ENCODE peak calls at places on chromosome 13, in eight cellular contexts. One of them, this sample, is unnamed.

GRCh38 chr13:34360702-34361101 is 542.8 kb downstream of the RFC3 start:
- DNase-seq in cardiac muscle cell: no peak
- DNase-seq in activated CD4-positive, CD25-positive, alpha-beta regulatory T cell: no peak
- DNase-seq in AG09319: no peak
- DNase-seq in GM03348: no peak
- DNase-seq in NCI-H2081 treated with DMSO at 0.1 percent for 48 hours: no peak
- DNase-seq in NB4: no peak
- DNase-seq in fibroblast of mammary gland: no peak
- DNase-seq in this sample: no peak

GRCh38 chr13:39888865-39889810 is 233.7 kb downstream of the COG6 start:
- DNase-seq in cardiac muscle cell: no peak
- DNase-seq in activated CD4-positive, CD25-positive, alpha-beta regulatory T cell: no peak
- DNase-seq in fibroblast of mammary gland: peak
- DNase-seq in AG09319: no peak
- DNase-seq in NCI-H2081 treated with DMSO at 0.1 percent for 48 hours: no peak
- DNase-seq in GM03348: peak
- DNase-seq in NB4: no peak
- DNase-seq in this sample: no peak

GRCh38 chr13:32045963-32046785 is 14.6 kb downstream of the FRY start:
- DNase-seq in cardiac muscle cell: no peak
- DNase-seq in NCI-H2081 treated with DMSO at 0.1 percent for 48 hours: no peak
- DNase-seq in fibroblast of mammary gland: peak
- DNase-seq in AG09319: no peak
- DNase-seq in activated CD4-positive, CD25-positive, alpha-beta regulatory T cell: no peak
- DNase-seq in GM03348: peak
- DNase-seq in NB4: peak
- DNase-seq in this sample: no peak

GRCh38 chr13:36858285-36858684 is 39.3 kb downstream of the RFXAP start:
- DNase-seq in NB4: peak
- DNase-seq in AG09319: peak
- DNase-seq in fibroblast of mammary gland: peak
- DNase-seq in GM03348: peak
- DNase-seq in activated CD4-positive, CD25-positive, alpha-beta regulatory T cell: no peak
- DNase-seq in NCI-H2081 treated with DMSO at 0.1 percent for 48 hours: peak
- DNase-seq in cardiac muscle cell: peak
- DNase-seq in this sample: peak

GRCh38 chr13:99721606-99722384 is 220.5 kb downstream of the TM9SF2 start:
- DNase-seq in NCI-H2081 treated with DMSO at 0.1 percent for 48 hours: no peak
- DNase-seq in NB4: peak
- DNase-seq in cardiac muscle cell: no peak
- DNase-seq in AG09319: no peak
- DNase-seq in activated CD4-positive, CD25-positive, alpha-beta regulatory T cell: no peak
- DNase-seq in fibroblast of mammary gland: no peak
- DNase-seq in GM03348: no peak
- DNase-seq in this sample: no peak

GRCh38 chr13:109323338-109323737 is 463.0 kb downstream of the IRS2 start:
- DNase-seq in cardiac muscle cell: no peak
- DNase-seq in NB4: no peak
- DNase-seq in fibroblast of mammary gland: no peak
- DNase-seq in AG09319: no peak
- DNase-seq in GM03348: no peak
- DNase-seq in NCI-H2081 treated with DMSO at 0.1 percent for 48 hours: no peak
- DNase-seq in activated CD4-positive, CD25-positive, alpha-beta regulatory T cell: no peak
- DNase-seq in this sample: no peak

GRCh38 chr13:50576156-50576555 is 267.3 kb downstream of the DLEU7 start:
- DNase-seq in AG09319: no peak
- DNase-seq in NCI-H2081 treated with DMSO at 0.1 percent for 48 hours: peak
- DNase-seq in GM03348: peak
- DNase-seq in fibroblast of mammary gland: no peak
- DNase-seq in activated CD4-positive, CD25-positive, alpha-beta regulatory T cell: no peak
- DNase-seq in cardiac muscle cell: no peak
- DNase-seq in NB4: no peak
- DNase-seq in this sample: peak

GRCh38 chr13:77379508-77379907 is 52.6 kb upstream of the MYCBP2 start:
- DNase-seq in cardiac muscle cell: no peak
- DNase-seq in NB4: no peak
- DNase-seq in GM03348: no peak
- DNase-seq in AG09319: no peak
- DNase-seq in fibroblast of mammary gland: no peak
- DNase-seq in activated CD4-positive, CD25-positive, alpha-beta regulatory T cell: no peak
- DNase-seq in NCI-H2081 treated with DMSO at 0.1 percent for 48 hours: no peak
- DNase-seq in this sample: no peak

GRCh38 chr13:29771247-29771646 is 79.2 kb downstream of the UBL3 start:
- DNase-seq in activated CD4-positive, CD25-positive, alpha-beta regulatory T cell: no peak
- DNase-seq in NCI-H2081 treated with DMSO at 0.1 percent for 48 hours: no peak
- DNase-seq in AG09319: no peak
- DNase-seq in NB4: peak
- DNase-seq in fibroblast of mammary gland: peak
- DNase-seq in cardiac muscle cell: peak
- DNase-seq in GM03348: no peak
- DNase-seq in this sample: no peak

GRCh38 chr13:79384022-79384610 is 21.9 kb downstream of the RBM26 start:
- DNase-seq in cardiac muscle cell: no peak
- DNase-seq in GM03348: no peak
- DNase-seq in activated CD4-positive, CD25-positive, alpha-beta regulatory T cell: no peak
- DNase-seq in NB4: peak
- DNase-seq in fibroblast of mammary gland: no peak
- DNase-seq in AG09319: no peak
- DNase-seq in NCI-H2081 treated with DMSO at 0.1 percent for 48 hours: no peak
- DNase-seq in this sample: no peak

GRCh38 chr13:98944336-98944735 is 33.5 kb downstream of the DOCK9 start:
- DNase-seq in activated CD4-positive, CD25-positive, alpha-beta regulatory T cell: no peak
- DNase-seq in fibroblast of mammary gland: no peak
- DNase-seq in GM03348: no peak
- DNase-seq in NCI-H2081 treated with DMSO at 0.1 percent for 48 hours: no peak
- DNase-seq in NB4: no peak
- DNase-seq in cardiac muscle cell: no peak
- DNase-seq in AG09319: no peak
- DNase-seq in this sample: no peak

GRCh38 chr13:110676511-110677204 is 29.3 kb downstream of the CARS2 start:
- DNase-seq in cardiac muscle cell: no peak
- DNase-seq in fibroblast of mammary gland: no peak
- DNase-seq in NB4: no peak
- DNase-seq in AG09319: no peak
- DNase-seq in GM03348: no peak
- DNase-seq in NCI-H2081 treated with DMSO at 0.1 percent for 48 hours: no peak
- DNase-seq in activated CD4-positive, CD25-positive, alpha-beta regulatory T cell: peak
- DNase-seq in this sample: no peak

GRCh38 chr13:71522976-71523517 is 344.0 kb downstream of the DACH1 start:
- DNase-seq in activated CD4-positive, CD25-positive, alpha-beta regulatory T cell: no peak
- DNase-seq in cardiac muscle cell: no peak
- DNase-seq in NB4: no peak
- DNase-seq in AG09319: no peak
- DNase-seq in GM03348: no peak
- DNase-seq in NCI-H2081 treated with DMSO at 0.1 percent for 48 hours: no peak
- DNase-seq in fibroblast of mammary gland: no peak
- DNase-seq in this sample: no peak

GRCh38 chr13:99382428-99383133 is 75.4 kb upstream of the GPR183 start:
- DNase-seq in fibroblast of mammary gland: no peak
- DNase-seq in cardiac muscle cell: no peak
- DNase-seq in AG09319: no peak
- DNase-seq in NCI-H2081 treated with DMSO at 0.1 percent for 48 hours: no peak
- DNase-seq in NB4: no peak
- DNase-seq in GM03348: no peak
- DNase-seq in activated CD4-positive, CD25-positive, alpha-beta regulatory T cell: no peak
- DNase-seq in this sample: no peak

GRCh38 chr13:32164622-32165268 is 133.2 kb downstream of the FRY start:
- DNase-seq in cardiac muscle cell: peak
- DNase-seq in AG09319: no peak
- DNase-seq in fibroblast of mammary gland: peak
- DNase-seq in NB4: peak
- DNase-seq in activated CD4-positive, CD25-positive, alpha-beta regulatory T cell: no peak
- DNase-seq in NCI-H2081 treated with DMSO at 0.1 percent for 48 hours: peak
- DNase-seq in GM03348: peak
- DNase-seq in this sample: no peak

GRCh38 chr13:48233886-48234488 is 981 bp downstream of the ITM2B start:
- DNase-seq in NCI-H2081 treated with DMSO at 0.1 percent for 48 hours: no peak
- DNase-seq in NB4: no peak
- DNase-seq in fibroblast of mammary gland: peak
- DNase-seq in GM03348: peak
- DNase-seq in activated CD4-positive, CD25-positive, alpha-beta regulatory T cell: no peak
- DNase-seq in AG09319: no peak
- DNase-seq in cardiac muscle cell: no peak
- DNase-seq in this sample: no peak

GRCh38 chr13:40494513-40494912 is 171.9 kb downstream of the FOXO1 start:
- DNase-seq in GM03348: no peak
- DNase-seq in NCI-H2081 treated with DMSO at 0.1 percent for 48 hours: no peak
- DNase-seq in NB4: no peak
- DNase-seq in activated CD4-positive, CD25-positive, alpha-beta regulatory T cell: no peak
- DNase-seq in fibroblast of mammary gland: no peak
- DNase-seq in cardiac muscle cell: peak
- DNase-seq in AG09319: no peak
- DNase-seq in this sample: no peak

GRCh38 chr13:42997381-42997780 is 5.3 kb upstream of the EPSTI1 start:
- DNase-seq in NCI-H2081 treated with DMSO at 0.1 percent for 48 hours: no peak
- DNase-seq in GM03348: peak
- DNase-seq in fibroblast of mammary gland: peak
- DNase-seq in AG09319: no peak
- DNase-seq in activated CD4-positive, CD25-positive, alpha-beta regulatory T cell: no peak
- DNase-seq in cardiac muscle cell: peak
- DNase-seq in NB4: no peak
- DNase-seq in this sample: no peak

GRCh38 chr13:85142351-85142750 is 656.9 kb downstream of the SLITRK6 start:
- DNase-seq in fibroblast of mammary gland: no peak
- DNase-seq in NB4: no peak
- DNase-seq in AG09319: no peak
- DNase-seq in NCI-H2081 treated with DMSO at 0.1 percent for 48 hours: no peak
- DNase-seq in activated CD4-positive, CD25-positive, alpha-beta regulatory T cell: no peak
- DNase-seq in GM03348: no peak
- DNase-seq in cardiac muscle cell: no peak
- DNase-seq in this sample: no peak

GRCh38 chr13:60327551-60327950 is 69.5 kb upstream of the TDRD3 start:
- DNase-seq in activated CD4-positive, CD25-positive, alpha-beta regulatory T cell: no peak
- DNase-seq in GM03348: no peak
- DNase-seq in cardiac muscle cell: no peak
- DNase-seq in NB4: no peak
- DNase-seq in fibroblast of mammary gland: no peak
- DNase-seq in NCI-H2081 treated with DMSO at 0.1 percent for 48 hours: no peak
- DNase-seq in AG09319: no peak
- DNase-seq in this sample: no peak

GRCh38 chr13:36706755-36707154 is 32.9 kb downstream of the SERTM1 start:
- DNase-seq in fibroblast of mammary gland: peak
- DNase-seq in activated CD4-positive, CD25-positive, alpha-beta regulatory T cell: no peak
- DNase-seq in NB4: no peak
- DNase-seq in AG09319: no peak
- DNase-seq in NCI-H2081 treated with DMSO at 0.1 percent for 48 hours: no peak
- DNase-seq in GM03348: peak
- DNase-seq in cardiac muscle cell: no peak
- DNase-seq in this sample: no peak

GRCh38 chr13:50735071-50735470 is 108.4 kb downstream of the DLEU7 start:
- DNase-seq in activated CD4-positive, CD25-positive, alpha-beta regulatory T cell: no peak
- DNase-seq in fibroblast of mammary gland: no peak
- DNase-seq in NCI-H2081 treated with DMSO at 0.1 percent for 48 hours: no peak
- DNase-seq in GM03348: peak
- DNase-seq in NB4: no peak
- DNase-seq in cardiac muscle cell: no peak
- DNase-seq in AG09319: no peak
- DNase-seq in this sample: no peak

GRCh38 chr13:21657538-21657937 is 13.3 kb upstream of the FGF9 start:
- DNase-seq in cardiac muscle cell: no peak
- DNase-seq in fibroblast of mammary gland: peak
- DNase-seq in activated CD4-positive, CD25-positive, alpha-beta regulatory T cell: no peak
- DNase-seq in NCI-H2081 treated with DMSO at 0.1 percent for 48 hours: no peak
- DNase-seq in AG09319: no peak
- DNase-seq in GM03348: peak
- DNase-seq in NB4: no peak
- DNase-seq in this sample: no peak

GRCh38 chr13:47337781-47338507 is 441.1 kb upstream of the HTR2A start:
- DNase-seq in AG09319: no peak
- DNase-seq in cardiac muscle cell: peak
- DNase-seq in NCI-H2081 treated with DMSO at 0.1 percent for 48 hours: no peak
- DNase-seq in activated CD4-positive, CD25-positive, alpha-beta regulatory T cell: no peak
- DNase-seq in fibroblast of mammary gland: peak
- DNase-seq in NB4: no peak
- DNase-seq in GM03348: peak
- DNase-seq in this sample: no peak

GRCh38 chr13:87244256-87244870 is 426.8 kb upstream of the SLITRK5 start:
- DNase-seq in fibroblast of mammary gland: no peak
- DNase-seq in GM03348: no peak
- DNase-seq in NB4: no peak
- DNase-seq in AG09319: no peak
- DNase-seq in cardiac muscle cell: no peak
- DNase-seq in activated CD4-positive, CD25-positive, alpha-beta regulatory T cell: no peak
- DNase-seq in NCI-H2081 treated with DMSO at 0.1 percent for 48 hours: no peak
- DNase-seq in this sample: no peak

GRCh38 chr13:23710366-23710765 is 140.2 kb downstream of the TNFRSF19 start:
- DNase-seq in activated CD4-positive, CD25-positive, alpha-beta regulatory T cell: no peak
- DNase-seq in NB4: no peak
- DNase-seq in GM03348: no peak
- DNase-seq in cardiac muscle cell: no peak
- DNase-seq in NCI-H2081 treated with DMSO at 0.1 percent for 48 hours: no peak
- DNase-seq in fibroblast of mammary gland: no peak
- DNase-seq in AG09319: no peak
- DNase-seq in this sample: no peak

GRCh38 chr13:30408319-30409101 is 13.8 kb upstream of the UBE2L5 start:
- DNase-seq in NB4: peak
- DNase-seq in AG09319: peak
- DNase-seq in NCI-H2081 treated with DMSO at 0.1 percent for 48 hours: no peak
- DNase-seq in fibroblast of mammary gland: peak
- DNase-seq in cardiac muscle cell: peak
- DNase-seq in GM03348: peak
- DNase-seq in activated CD4-positive, CD25-positive, alpha-beta regulatory T cell: peak
- DNase-seq in this sample: no peak

GRCh38 chr13:36758345-36758744 is 60.7 kb upstream of the RFXAP start:
- DNase-seq in AG09319: no peak
- DNase-seq in GM03348: no peak
- DNase-seq in cardiac muscle cell: peak
- DNase-seq in fibroblast of mammary gland: no peak
- DNase-seq in NCI-H2081 treated with DMSO at 0.1 percent for 48 hours: no peak
- DNase-seq in activated CD4-positive, CD25-positive, alpha-beta regulatory T cell: no peak
- DNase-seq in NB4: no peak
- DNase-seq in this sample: no peak

GRCh38 chr13:99087130-99087953 is 109.5 kb upstream of the DOCK9 start:
- DNase-seq in NB4: no peak
- DNase-seq in cardiac muscle cell: peak
- DNase-seq in fibroblast of mammary gland: peak
- DNase-seq in NCI-H2081 treated with DMSO at 0.1 percent for 48 hours: peak
- DNase-seq in activated CD4-positive, CD25-positive, alpha-beta regulatory T cell: peak
- DNase-seq in GM03348: peak
- DNase-seq in AG09319: peak
- DNase-seq in this sample: peak

GRCh38 chr13:93716623-93717022 is 490.0 kb downstream of the GPC6 start:
- DNase-seq in GM03348: no peak
- DNase-seq in NB4: no peak
- DNase-seq in cardiac muscle cell: no peak
- DNase-seq in AG09319: no peak
- DNase-seq in fibroblast of mammary gland: no peak
- DNase-seq in activated CD4-positive, CD25-positive, alpha-beta regulatory T cell: no peak
- DNase-seq in NCI-H2081 treated with DMSO at 0.1 percent for 48 hours: no peak
- DNase-seq in this sample: no peak

GRCh38 chr13:33229446-33230177 is 55.9 kb downstream of the STARD13 start:
- DNase-seq in GM03348: peak
- DNase-seq in NCI-H2081 treated with DMSO at 0.1 percent for 48 hours: no peak
- DNase-seq in activated CD4-positive, CD25-positive, alpha-beta regulatory T cell: no peak
- DNase-seq in fibroblast of mammary gland: no peak
- DNase-seq in NB4: no peak
- DNase-seq in cardiac muscle cell: no peak
- DNase-seq in AG09319: no peak
- DNase-seq in this sample: no peak

GRCh38 chr13:46796515-46797467 is at the start of gene ESD:
- DNase-seq in GM03348: peak
- DNase-seq in fibroblast of mammary gland: peak
- DNase-seq in cardiac muscle cell: peak
- DNase-seq in NCI-H2081 treated with DMSO at 0.1 percent for 48 hours: peak
- DNase-seq in activated CD4-positive, CD25-positive, alpha-beta regulatory T cell: peak
- DNase-seq in NB4: peak
- DNase-seq in AG09319: peak
- DNase-seq in this sample: peak

GRCh38 chr13:106496072-106496997 is 39.1 kb downstream of the EFNB2 start:
- DNase-seq in NCI-H2081 treated with DMSO at 0.1 percent for 48 hours: peak
- DNase-seq in cardiac muscle cell: peak
- DNase-seq in GM03348: no peak
- DNase-seq in NB4: no peak
- DNase-seq in fibroblast of mammary gland: no peak
- DNase-seq in AG09319: no peak
- DNase-seq in activated CD4-positive, CD25-positive, alpha-beta regulatory T cell: no peak
- DNase-seq in this sample: no peak

GRCh38 chr13:113616991-113617749 is 32.6 kb downstream of the TFDP1 start:
- DNase-seq in fibroblast of mammary gland: no peak
- DNase-seq in NCI-H2081 treated with DMSO at 0.1 percent for 48 hours: no peak
- DNase-seq in NB4: peak
- DNase-seq in GM03348: no peak
- DNase-seq in AG09319: no peak
- DNase-seq in activated CD4-positive, CD25-positive, alpha-beta regulatory T cell: no peak
- DNase-seq in cardiac muscle cell: peak
- DNase-seq in this sample: no peak